ENCODE peak calls at places on chromosomes 12 and 14, in seven cellular contexts. R, X, A, T, N, V and Y are unnamed samples.

GRCh38 chr14:37013116-37013515 is 159.3 kb downstream of the SLC25A21 start:
- DNase-seq in R (no peak), X (no peak), A (no peak), T (no peak), N (no peak), V (no peak), Y (no peak)

GRCh38 chr12:127340381-127340780 is 926.6 kb upstream of the TMEM132C start:
- DNase-seq in R (no peak), X (no peak), A (no peak), T (no peak), N (no peak), V (no peak), Y (no peak)

GRCh38 chr12:116697305-116698130 is 40.4 kb downstream of the SPRING1 start:
- DNase-seq in R (no peak), X (peak), A (no peak), T (peak), N (no peak), V (peak), Y (no peak)

GRCh38 chr12:18998343-18999270 is 130.9 kb upstream of the PLEKHA5 start:
- DNase-seq in R (peak), X (no peak), A (no peak), T (no peak), N (no peak), V (peak), Y (no peak)

GRCh38 chr12:129064201-129064881 is 211.1 kb downstream of the GLT1D1 start:
- DNase-seq in R (no peak), X (peak), A (no peak), T (no peak), N (no peak), V (no peak), Y (no peak)

GRCh38 chr12:52691076-52691764 is 11.0 kb upstream of the KRT1 start:
- DNase-seq in R (no peak), X (peak), A (no peak), T (peak), N (no peak), V (no peak), Y (no peak)

GRCh38 chr12:52561880-52562449 is 9.0 kb upstream of the KRT71 start:
- DNase-seq in R (no peak), X (peak), A (no peak), T (no peak), N (no peak), V (no peak), Y (no peak)

GRCh38 chr14:104101086-104101621 is 15.7 kb downstream of the ASPG start:
- DNase-seq in R (no peak), X (no peak), A (peak), T (no peak), N (no peak), V (peak), Y (no peak)

GRCh38 chr12:6635856-6636521 is at the start of gene LPAR5:
- DNase-seq in R (no peak), X (no peak), A (no peak), T (peak), N (no peak), V (peak), Y (no peak)

GRCh38 chr14:30443368-30444007 is 115.5 kb upstream of the G2E3 start:
- DNase-seq in R (no peak), X (peak), A (no peak), T (peak), N (no peak), V (peak), Y (peak)

GRCh38 chr14:72594099-72594901 is 299.6 kb downstream of the DPF3 start:
- DNase-seq in R (no peak), X (no peak), A (no peak), T (no peak), N (no peak), V (no peak), Y (no peak)

GRCh38 chr14:58887931-58888330 is 250.2 kb downstream of the DACT1 start:
- DNase-seq in R (no peak), X (no peak), A (no peak), T (no peak), N (no peak), V (peak), Y (no peak)

GRCh38 chr14:43938588-43939281 is 568.3 kb downstream of the FSCB start:
- DNase-seq in R (no peak), X (no peak), A (no peak), T (no peak), N (no peak), V (no peak), Y (no peak)

GRCh38 chr14:98181768-98182167 is 1090.2 kb downstream of the BCL11B start:
- DNase-seq in R (no peak), X (no peak), A (no peak), T (no peak), N (no peak), V (no peak), Y (no peak)
- H3K4me3 ChIP-seq in R (no peak), X (no peak), A (no peak), T (no peak), N (no peak), V (no peak), Y (no peak)

GRCh38 chr12:14836336-14837210 is 6.8 kb downstream of the ART4 start:
- DNase-seq in R (peak), X (no peak), A (no peak), T (no peak), N (no peak), V (peak), Y (peak)
- H3K4me3 ChIP-seq in R (no peak), X (no peak), A (no peak), T (no peak), N (no peak), V (no peak), Y (no peak)

GRCh38 chr14:23438130-23438893 is 2.9 kb upstream of the MYH7 start:
- DNase-seq in R (no peak), X (peak), A (no peak), T (no peak), N (peak), V (no peak), Y (no peak)
- H3K4me3 ChIP-seq in R (no peak), X (no peak), A (no peak), T (no peak), N (no peak), V (no peak), Y (no peak)

GRCh38 chr12:4816776-4817530 is 92.8 kb upstream of the KCNA1 start:
- DNase-seq in R (no peak), X (no peak), A (no peak), T (no peak), N (no peak), V (no peak), Y (no peak)

GRCh38 chr12:4814485-4814884 is 94.3 kb downstream of the GALNT8 start:
- DNase-seq in R (no peak), X (no peak), A (no peak), T (no peak), N (no peak), V (no peak), Y (no peak)

GRCh38 chr12:4810219-4810671 is 90.0 kb downstream of the GALNT8 start:
- DNase-seq in R (no peak), X (no peak), A (no peak), T (no peak), N (no peak), V (no peak), Y (no peak)

GRCh38 chr12:4812621-4813327 is 92.6 kb downstream of the GALNT8 start:
- DNase-seq in R (no peak), X (no peak), A (no peak), T (no peak), N (no peak), V (no peak), Y (no peak)

DNA sequence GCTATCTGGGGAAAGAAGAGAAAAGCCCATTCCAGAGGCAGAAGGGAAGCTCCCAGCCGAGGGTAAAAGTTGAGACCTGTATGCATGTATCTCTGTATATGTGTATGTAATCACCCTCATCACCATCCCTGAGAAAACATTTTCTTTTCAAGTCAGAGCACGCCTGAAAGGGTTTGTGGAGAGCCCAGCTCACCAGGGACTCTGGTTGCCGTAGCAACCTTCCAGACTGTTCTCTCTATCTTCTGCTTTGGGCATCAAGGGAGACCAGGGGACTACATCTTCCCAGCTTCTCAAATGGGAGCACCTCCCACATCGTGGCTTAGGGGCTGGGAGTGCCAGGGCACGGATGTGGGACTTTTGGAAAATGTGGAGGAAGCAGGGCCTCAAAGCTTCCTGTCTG is 93.5 kb downstream of the GALNT8 start:
- DNase-seq in R (no peak), X (peak), A (no peak), T (no peak), N (no peak), V (peak), Y (no peak)
- H3K4me3 ChIP-seq in R (no peak), X (no peak), A (no peak), T (no peak), N (no peak), V (no peak), Y (no peak)